ENCODE peak calls at places on chromosomes 3 and 15, in six cellular contexts. Y is A549, D is IMR-90, R is K562, Z is HEK293T, S is GM12878. F is an unnamed sample.

GRCh38 chr15:99720533-99720932 is 12.7 kb downstream of the LYSMD4 start:
- DNase-seq in Y (no peak), D (no peak), R (no peak), Z (no peak), S (no peak), F (no peak)

GRCh38 chr15:29685156-29686078 is 136.9 kb downstream of the TJP1 start:
- DNase-seq in Y (no peak), D (peak), R (no peak), Z (no peak), S (no peak), F (no peak)

GRCh38 chr3:40387001-40387894 is at the start of gene ENTPD3:
- DNase-seq in Y (no peak), D (no peak), R (peak), Z (no peak), S (no peak), F (no peak)

GRCh38 chr3:146772211-146772743 is 167.1 kb upstream of the PLSCR5 start:
- DNase-seq in Y (no peak), D (no peak), R (no peak), Z (no peak), S (no peak), F (no peak)

GRCh38 chr3:138097192-138097829 is 18.1 kb downstream of the DZIP1L start:
- DNase-seq in Y (peak), D (no peak), R (no peak), Z (no peak), S (no peak), F (no peak)

GRCh38 chr3:149969110-149969944 is 1.4 kb downstream of the PFN2 start:
- DNase-seq in Y (peak), D (peak), R (peak), Z (peak), S (no peak), F (peak)

GRCh38 chr15:90774731-90775521 is 57.8 kb downstream of the BLM start:
- DNase-seq in Y (peak), D (peak), R (no peak), Z (no peak), S (no peak), F (no peak)

GRCh38 chr15:46059921-46060565 is 425.2 kb downstream of the SQOR start:
- DNase-seq in Y (no peak), D (no peak), R (no peak), Z (no peak), S (no peak), F (no peak)

GRCh38 chr3:13245579-13245978 is 172.3 kb upstream of the IQSEC1 start:
- DNase-seq in Y (no peak), D (no peak), R (no peak), Z (no peak), S (no peak), F (peak)

GRCh38 chr3:67619966-67620365 is 34.4 kb downstream of the SUCLG2 start:
- DNase-seq in Y (no peak), D (no peak), R (no peak), Z (no peak), S (no peak), F (no peak)

GRCh38 chr3:155026999-155027591 is 53.0 kb upstream of the MME start:
- DNase-seq in Y (no peak), D (peak), R (no peak), Z (peak), S (no peak), F (no peak)

GRCh38 chr15:38895326-38896282 is 331.0 kb upstream of the RASGRP1 start:
- DNase-seq in Y (no peak), D (peak), R (no peak), Z (no peak), S (no peak), F (no peak)

GRCh38 chr3:13829311-13829710 is 50.6 kb downstream of the WNT7A start:
- DNase-seq in Y (no peak), D (no peak), R (no peak), Z (no peak), S (no peak), F (no peak)

GRCh38 chr15:76345880-76346665 is 9.5 kb downstream of the ISL2 start:
- DNase-seq in Y (no peak), D (no peak), R (no peak), Z (peak), S (no peak), F (peak)
- TF ChIP-seq BHLHE40 in Y (no peak), D (no peak), R (no peak), Z (no peak), S (no peak), F (no peak)

GRCh38 chr3:37863949-37864822 is 2.5 kb downstream of the CTDSPL start:
- DNase-seq in Y (no peak), D (no peak), R (no peak), Z (no peak), S (no peak), F (peak)

GRCh38 chr3:37862712-37863551 is 1.3 kb downstream of the CTDSPL start:
- DNase-seq in Y (no peak), D (peak), R (no peak), Z (no peak), S (no peak), F (peak)

GRCh38 chr3:37867144-37867543 is 5.5 kb downstream of the CTDSPL start:
- DNase-seq in Y (no peak), D (no peak), R (no peak), Z (no peak), S (no peak), F (no peak)

GRCh38 chr3:37863552-37863865 is 1.8 kb downstream of the CTDSPL start:
- DNase-seq in Y (no peak), D (no peak), R (no peak), Z (no peak), S (no peak), F (no peak)

GRCh38 chr3:37864904-37865303 is 3.2 kb downstream of the CTDSPL start:
- DNase-seq in Y (no peak), D (no peak), R (no peak), Z (no peak), S (no peak), F (peak)
- TF ChIP-seq BHLHE40 in Y (no peak), D (no peak), R (no peak), Z (no peak), S (no peak), F (no peak)

DNA sequence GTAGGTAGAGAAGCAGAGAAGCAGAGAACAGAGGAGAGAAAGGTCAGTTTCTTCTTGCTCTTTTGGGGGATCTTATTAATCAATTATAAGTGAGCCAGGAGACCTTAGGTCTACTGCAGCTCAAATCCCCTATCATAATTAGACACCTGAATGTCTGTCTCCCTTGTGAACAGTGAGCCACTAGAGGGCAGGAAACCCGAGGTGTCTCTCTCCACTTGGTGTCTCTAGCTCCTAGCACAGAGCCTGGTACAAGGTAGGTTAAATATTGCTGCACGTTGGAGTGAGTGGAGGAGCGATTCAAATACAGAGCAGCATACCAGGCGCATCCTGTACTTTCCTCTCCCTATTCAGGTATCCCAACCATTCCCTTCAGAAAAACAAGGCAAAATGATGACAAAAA is 2.0 kb upstream of the ST8SIA2 start:
- DNase-seq in Y (peak), D (peak), R (no peak), Z (peak), S (no peak), F (peak)
- TF ChIP-seq BHLHE40 in Y (no peak), D (no peak), R (no peak), Z (no peak), S (no peak), F (no peak)

GRCh38 chr3:120554727-120555660 is 41.1 kb upstream of the NDUFB4 start:
- DNase-seq in Y (no peak), D (no peak), R (no peak), Z (no peak), S (no peak), F (no peak)
- TF ChIP-seq BHLHE40 in Y (no peak), D (no peak), R (no peak), Z (no peak), S (no peak), F (no peak)

DNA sequence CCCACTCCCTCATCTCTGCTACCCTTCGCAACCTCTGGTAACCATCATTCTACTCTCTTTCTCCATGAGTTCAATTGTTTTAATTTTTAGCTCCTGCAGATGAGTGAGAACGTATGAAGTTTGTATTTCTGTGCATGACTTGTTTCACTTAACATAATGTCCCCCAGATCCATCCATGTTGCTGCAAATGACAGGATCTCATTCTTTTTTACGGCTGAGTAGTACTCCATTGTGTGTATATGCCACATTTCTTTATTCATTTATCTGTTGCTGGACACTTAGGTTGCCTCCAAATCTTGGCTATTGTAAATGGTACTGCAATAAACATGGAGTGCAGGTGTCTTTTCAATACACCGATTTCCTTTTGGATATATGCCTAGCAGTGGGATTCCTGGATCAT is 12.1 kb downstream of the GALK2 start:
- DNase-seq in Y (no peak), D (no peak), R (no peak), Z (no peak), S (no peak), F (no peak)
- TF ChIP-seq BHLHE40 in Y (no peak), D (no peak), R (no peak), Z (no peak), S (no peak), F (no peak)

DNA sequence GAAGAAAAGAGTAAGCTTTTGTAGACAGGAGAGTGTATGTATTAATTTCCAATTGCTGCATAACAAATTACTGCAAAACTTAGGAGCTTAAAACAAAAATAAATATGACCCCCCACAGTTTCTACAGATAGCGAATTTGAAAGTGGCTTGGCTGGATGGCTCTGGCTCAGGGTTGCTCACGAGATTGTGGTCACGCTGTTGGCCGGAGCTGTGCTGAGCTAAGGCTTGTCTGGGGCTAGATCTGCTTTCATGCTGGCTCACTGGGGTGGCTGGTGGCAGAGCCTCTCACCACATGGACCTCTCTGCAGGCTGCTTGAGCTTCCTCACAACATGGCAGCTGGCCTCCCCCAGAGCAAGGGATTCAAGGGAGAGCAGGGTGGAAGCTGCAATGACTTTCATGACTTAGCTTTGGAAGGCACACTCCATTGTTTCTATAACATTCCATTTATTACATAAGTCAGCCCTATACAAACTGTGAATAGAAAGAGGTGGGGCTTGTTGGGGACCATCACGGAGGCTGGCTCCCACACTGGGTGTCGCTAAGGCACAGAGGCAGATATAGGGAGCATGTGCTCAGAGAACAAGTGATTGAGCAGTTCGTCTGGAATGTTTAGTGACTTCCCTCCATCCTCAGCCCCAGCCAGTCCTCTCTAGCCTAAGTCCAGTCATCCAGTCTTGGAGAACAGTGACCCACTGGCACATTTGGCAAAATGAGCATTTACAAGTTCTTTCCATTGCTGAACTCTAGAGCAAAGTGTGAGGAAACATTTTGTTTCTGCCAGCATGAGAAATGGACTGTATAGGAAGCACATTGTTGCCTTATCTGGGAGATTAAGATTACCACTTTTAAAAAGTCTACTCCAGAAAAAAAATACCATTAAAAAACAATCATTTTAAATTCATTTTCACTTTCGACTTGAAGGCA is 353.9 kb downstream of the SHQ1 start:
- DNase-seq in Y (no peak), D (peak), R (no peak), Z (no peak), S (no peak), F (no peak)
- TF ChIP-seq BHLHE40 in Y (no peak), D (no peak), R (no peak), Z (no peak), S (no peak), F (no peak)

DNA sequence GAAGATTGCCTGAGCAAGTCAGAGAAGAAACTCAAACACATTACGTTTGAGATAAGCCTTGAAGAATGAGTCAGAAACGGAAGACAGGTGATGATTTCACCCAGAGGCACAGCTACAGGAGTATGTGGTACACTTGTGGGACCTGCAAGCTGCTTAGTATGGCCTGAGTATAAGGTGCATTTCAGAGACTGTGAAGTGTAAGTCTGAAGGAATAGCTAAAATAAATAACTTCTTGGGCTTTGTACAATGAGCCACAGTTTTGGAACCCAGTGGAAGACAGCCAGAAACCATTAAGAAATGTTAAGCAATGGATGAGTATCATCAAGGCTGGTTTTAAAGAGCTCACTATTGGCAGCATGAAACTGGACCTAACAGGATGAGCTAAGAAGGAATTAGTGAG is 826.2 kb downstream of the ROBO1 start:
- DNase-seq in Y (peak), D (peak), R (no peak), Z (no peak), S (no peak), F (no peak)
- TF ChIP-seq BHLHE40 in Y (no peak), D (no peak), R (no peak), Z (no peak), S (no peak), F (no peak)

GRCh38 chr15:56716334-56716733 is 17.0 kb downstream of the ZNF280D start:
- DNase-seq in Y (no peak), D (no peak), R (no peak), Z (no peak), S (no peak), F (no peak)

GRCh38 chr15:56719774-56720555 is 13.3 kb downstream of the ZNF280D start:
- DNase-seq in Y (no peak), D (no peak), R (no peak), Z (no peak), S (no peak), F (no peak)

GRCh38 chr15:56719021-56719612 is 14.2 kb downstream of the ZNF280D start:
- DNase-seq in Y (no peak), D (no peak), R (no peak), Z (no peak), S (no peak), F (no peak)

GRCh38 chr15:56715220-56715619 is 18.1 kb downstream of the ZNF280D start:
- DNase-seq in Y (no peak), D (peak), R (no peak), Z (no peak), S (no peak), F (no peak)

DNA sequence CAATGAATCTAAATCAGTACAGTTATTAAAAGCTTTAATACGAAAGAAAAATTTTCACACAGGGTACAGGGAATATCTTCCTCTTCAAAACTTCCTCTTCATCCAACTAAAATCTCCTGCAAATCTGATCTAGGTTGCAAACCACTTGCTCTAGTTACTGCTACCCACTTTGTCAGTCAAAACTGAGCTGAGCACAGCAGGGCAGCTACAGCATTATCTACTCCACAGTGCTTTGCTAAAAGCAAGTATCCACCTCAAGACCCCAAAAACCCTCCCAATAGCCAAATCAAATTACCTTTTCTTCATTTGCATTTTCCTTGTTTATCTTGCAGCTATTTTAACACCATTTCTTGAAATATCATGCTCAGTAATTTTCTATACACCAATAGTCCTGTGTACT is 14.7 kb downstream of the ZNF280D start:
- DNase-seq in Y (no peak), D (no peak), R (no peak), Z (no peak), S (no peak), F (no peak)
- TF ChIP-seq BHLHE40 in Y (no peak), D (no peak), R (no peak), Z (no peak), S (no peak), F (no peak)